ENCODE peak calls at places on chromosomes 16 and 17, in seven cellular contexts. A, Q, F, G, D, C and I are unnamed samples.

GRCh38 chr16:10493276-10493675 is 87.1 kb downstream of the EMP2 start:
- DNase-seq in A (no peak), F (no peak), C (no peak), G (no peak), Q (no peak), D (no peak), I (no peak)

GRCh38 chr17:78940708-78941107 is 15.5 kb upstream of the TIMP2 start:
- DNase-seq in D (peak; percentile 88), A (no peak), C (peak; percentile 86), G (peak; percentile 88), F (no peak), Q (no peak), I (peak; percentile 31)

GRCh38 chr17:57735707-57736106 is 9.4 kb downstream of the CCDC182 start:
- DNase-seq in A (no peak), Q (no peak), C (no peak), D (peak; percentile 60), G (no peak), F (no peak), I (peak; percentile 51)

GRCh38 chr16:25177831-25178688 is 38.7 kb upstream of the AQP8 start:
- DNase-seq in Q (no peak), D (no peak), C (no peak), F (no peak), G (no peak), A (peak; percentile 64), I (no peak)

GRCh38 chr16:27232061-27232841 is 28.9 kb downstream of the KDM8 start:
- DNase-seq in D (no peak), Q (no peak), A (peak; percentile 56), F (no peak), G (no peak), C (no peak), I (no peak)

GRCh38 chr17:17792551-17793377 is 44.0 kb downstream of the SREBF1 start:
- DNase-seq in G (peak; percentile 34), C (peak; percentile 92), D (peak; percentile 96), F (no peak), Q (no peak), A (no peak), I (peak; percentile 7)

GRCh38 chr16:88005148-88005547 is 53.9 kb downstream of the BANP start:
- DNase-seq in D (peak; percentile 42), G (no peak), A (no peak), Q (no peak), C (no peak), F (no peak), I (no peak)

GRCh38 chr16:4377573-4378146 is 6.0 kb downstream of the VASN start:
- DNase-seq in G (peak; percentile 64), F (no peak), D (peak; percentile 67), A (no peak), C (no peak), Q (no peak), I (no peak)

GRCh38 chr17:13346081-13346533 is 255.6 kb downstream of the HS3ST3A1 start:
- DNase-seq in D (peak; percentile 37), F (no peak), G (peak; percentile 100), A (no peak), Q (peak; percentile 93), C (no peak), I (peak; percentile 73)

GRCh38 chr17:41678907-41679739 is 9.6 kb upstream of the EIF1 start:
- DNase-seq in A (no peak), Q (no peak), C (no peak), G (peak; percentile 95), F (no peak), D (peak; percentile 69), I (peak; percentile 40)

GRCh38 chr17:17487998-17488397 is 8.2 kb downstream of the RASD1 start:
- DNase-seq in D (no peak), C (no peak), G (no peak), Q (no peak), F (no peak), A (no peak), I (no peak)

GRCh38 chr16:63365665-63366064 is 1329.4 kb upstream of the CDH8 start:
- DNase-seq in G (no peak), Q (no peak), C (no peak), F (no peak), A (no peak), D (no peak), I (no peak)

GRCh38 chr16:82793550-82794244 is 166.9 kb downstream of the CDH13 start:
- DNase-seq in Q (no peak), G (no peak), A (no peak), C (no peak), D (no peak), F (no peak), I (no peak)

GRCh38 chr17:40945414-40945813 is 8.0 kb upstream of the KRT23 start:
- DNase-seq in Q (no peak), F (no peak), A (no peak), C (no peak), D (no peak), G (no peak), I (no peak)

GRCh38 chr17:72984925-72985322 is 107.6 kb downstream of the SLC39A11 start:
- DNase-seq in C (no peak), F (no peak), D (no peak), A (no peak), G (peak; percentile 55), Q (no peak), I (peak; percentile 81)

GRCh38 chr16:69064164-69064563 is 41.3 kb upstream of the HAS3 start:
- DNase-seq in A (no peak), D (peak; percentile 53), G (peak; percentile 25), F (no peak), Q (no peak), C (peak; percentile 94), I (peak; percentile 86)